ENCODE peak calls at places on chromosomes 11 and 22, in six cellular contexts. One of them, this sample, is unnamed. For H3K27me3, the result is how much of the 10 kb centered on the place peaks cover.

GRCh38 chr11:47714554-47715081 is 551 bp downstream of the AGBL2 start:
- DNase-seq in Panc1: no peak
- DNase-seq in PC-3: no peak
- DNase-seq in aorta: no peak
- DNase-seq in thoracic aorta: no peak
- DNase-seq in CD8-positive, alpha-beta T cell: peak
- DNase-seq in this sample: no peak

GRCh38 chr11:47642099-47642855 is at the start of gene MTCH2:
- DNase-seq in CD8-positive, alpha-beta T cell: peak
- DNase-seq in thoracic aorta: peak
- DNase-seq in PC-3: peak
- DNase-seq in aorta: peak
- DNase-seq in Panc1: peak
- DNase-seq in this sample: peak

GRCh38 chr22:45769569-45770210 is 98.1 kb downstream of the ATXN10 start:
- DNase-seq in CD8-positive, alpha-beta T cell: no peak
- DNase-seq in Panc1: no peak
- DNase-seq in PC-3: no peak
- DNase-seq in aorta: no peak
- DNase-seq in thoracic aorta: no peak
- DNase-seq in this sample: no peak

GRCh38 chr11:14644396-14645246 is 1.0 kb downstream of the PDE3B start:
- DNase-seq in PC-3: no peak
- DNase-seq in CD8-positive, alpha-beta T cell: peak
- DNase-seq in aorta: peak
- DNase-seq in thoracic aorta: no peak
- DNase-seq in Panc1: no peak
- DNase-seq in this sample: peak

GRCh38 chr11:118263694-118264567 is at the start of gene MPZL2:
- DNase-seq in PC-3: peak
- DNase-seq in thoracic aorta: no peak
- DNase-seq in aorta: no peak
- DNase-seq in Panc1: no peak
- DNase-seq in CD8-positive, alpha-beta T cell: peak
- DNase-seq in this sample: no peak

GRCh38 chr11:75968021-75968685 is 153.1 kb downstream of the UVRAG start:
- DNase-seq in aorta: no peak
- DNase-seq in CD8-positive, alpha-beta T cell: no peak
- DNase-seq in Panc1: no peak
- DNase-seq in thoracic aorta: no peak
- DNase-seq in PC-3: peak
- DNase-seq in this sample: no peak

GRCh38 chr11:128210148-128210940 is 377.0 kb downstream of the ETS1 start:
- DNase-seq in thoracic aorta: peak
- DNase-seq in PC-3: peak
- DNase-seq in aorta: no peak
- DNase-seq in Panc1: peak
- DNase-seq in CD8-positive, alpha-beta T cell: no peak
- DNase-seq in this sample: no peak

GRCh38 chr11:103488021-103488420 is 378.8 kb downstream of the DYNC2H1 start:
- DNase-seq in aorta: no peak
- DNase-seq in thoracic aorta: no peak
- DNase-seq in CD8-positive, alpha-beta T cell: no peak
- DNase-seq in Panc1: no peak
- DNase-seq in PC-3: peak
- DNase-seq in this sample: no peak

GRCh38 chr11:84056696-84057095 is 770.5 kb upstream of the CCDC90B start:
- DNase-seq in Panc1: no peak
- DNase-seq in PC-3: peak
- DNase-seq in thoracic aorta: no peak
- DNase-seq in CD8-positive, alpha-beta T cell: no peak
- DNase-seq in aorta: no peak
- DNase-seq in this sample: no peak

GRCh38 chr11:47215366-47215925 is 672 bp downstream of the DDB2 start:
- DNase-seq in Panc1: no peak
- DNase-seq in thoracic aorta: no peak
- DNase-seq in PC-3: peak
- DNase-seq in aorta: no peak
- DNase-seq in CD8-positive, alpha-beta T cell: no peak
- DNase-seq in this sample: no peak

GRCh38 chr11:9525116-9525515 is 48.4 kb upstream of the WEE1 start:
- DNase-seq in thoracic aorta: no peak
- DNase-seq in PC-3: no peak
- DNase-seq in Panc1: no peak
- DNase-seq in aorta: no peak
- DNase-seq in CD8-positive, alpha-beta T cell: no peak
- DNase-seq in this sample: no peak

GRCh38 chr11:129813216-129813791 is 2.3 kb upstream of the TMEM45B start:
- DNase-seq in thoracic aorta: no peak
- DNase-seq in CD8-positive, alpha-beta T cell: no peak
- DNase-seq in Panc1: no peak
- DNase-seq in PC-3: no peak
- DNase-seq in aorta: no peak
- DNase-seq in this sample: no peak

GRCh38 chr11:72625746-72626636 is 48.2 kb downstream of the PDE2A start:
- DNase-seq in PC-3: no peak
- DNase-seq in CD8-positive, alpha-beta T cell: no peak
- DNase-seq in Panc1: no peak
- DNase-seq in aorta: no peak
- DNase-seq in thoracic aorta: no peak
- DNase-seq in this sample: no peak

GRCh38 chr22:44646668-44647067 is 55.3 kb upstream of the PRR5 start:
- DNase-seq in PC-3: no peak
- DNase-seq in thoracic aorta: no peak
- DNase-seq in aorta: no peak
- DNase-seq in CD8-positive, alpha-beta T cell: no peak
- DNase-seq in Panc1: no peak
- DNase-seq in this sample: no peak

GRCh38 chr22:46085831-46086576 is 64.3 kb upstream of the PPARA start:
- DNase-seq in CD8-positive, alpha-beta T cell: no peak
- DNase-seq in Panc1: no peak
- DNase-seq in thoracic aorta: no peak
- DNase-seq in aorta: peak
- DNase-seq in PC-3: peak
- DNase-seq in this sample: no peak

GRCh38 chr11:101944896-101945295 is 28.6 kb upstream of the ANGPTL5 start:
- DNase-seq in CD8-positive, alpha-beta T cell: no peak
- DNase-seq in thoracic aorta: no peak
- DNase-seq in Panc1: no peak
- DNase-seq in aorta: no peak
- DNase-seq in PC-3: no peak
- DNase-seq in this sample: no peak

GRCh38 chr11:2760196-2760871 is 60.5 kb upstream of the KCNQ1OT1 start:
- DNase-seq in CD8-positive, alpha-beta T cell: peak
- DNase-seq in aorta: peak
- DNase-seq in PC-3: no peak
- DNase-seq in thoracic aorta: no peak
- DNase-seq in Panc1: no peak
- DNase-seq in this sample: no peak

GRCh38 chr11:120778692-120779490 is 245.0 kb upstream of the TBCEL start:
- DNase-seq in PC-3: no peak
- DNase-seq in Panc1: no peak
- DNase-seq in thoracic aorta: no peak
- DNase-seq in CD8-positive, alpha-beta T cell: no peak
- DNase-seq in aorta: no peak
- DNase-seq in this sample: no peak
- H3K27ac ChIP-seq in PC-3: no peak
- H3K27ac ChIP-seq in Panc1: no peak
- H3K27ac ChIP-seq in thoracic aorta: no peak
- H3K27ac ChIP-seq in CD8-positive, alpha-beta T cell: no peak
- H3K27ac ChIP-seq in aorta: no peak
- H3K27ac ChIP-seq in this sample: no peak

GRCh38 chr22:39698106-39698505 is 127.6 kb downstream of the CACNA1I start:
- DNase-seq in Panc1: no peak
- DNase-seq in PC-3: no peak
- DNase-seq in CD8-positive, alpha-beta T cell: no peak
- DNase-seq in thoracic aorta: no peak
- DNase-seq in aorta: no peak
- DNase-seq in this sample: no peak
- H3K27me3 ChIP-seq in Panc1: under half
- H3K27me3 ChIP-seq in PC-3: under half
- H3K27me3 ChIP-seq in CD8-positive, alpha-beta T cell: under half
- H3K27me3 ChIP-seq in thoracic aorta: under half
- H3K27me3 ChIP-seq in aorta: under half
- H3K27me3 ChIP-seq in this sample: under half

DNA sequence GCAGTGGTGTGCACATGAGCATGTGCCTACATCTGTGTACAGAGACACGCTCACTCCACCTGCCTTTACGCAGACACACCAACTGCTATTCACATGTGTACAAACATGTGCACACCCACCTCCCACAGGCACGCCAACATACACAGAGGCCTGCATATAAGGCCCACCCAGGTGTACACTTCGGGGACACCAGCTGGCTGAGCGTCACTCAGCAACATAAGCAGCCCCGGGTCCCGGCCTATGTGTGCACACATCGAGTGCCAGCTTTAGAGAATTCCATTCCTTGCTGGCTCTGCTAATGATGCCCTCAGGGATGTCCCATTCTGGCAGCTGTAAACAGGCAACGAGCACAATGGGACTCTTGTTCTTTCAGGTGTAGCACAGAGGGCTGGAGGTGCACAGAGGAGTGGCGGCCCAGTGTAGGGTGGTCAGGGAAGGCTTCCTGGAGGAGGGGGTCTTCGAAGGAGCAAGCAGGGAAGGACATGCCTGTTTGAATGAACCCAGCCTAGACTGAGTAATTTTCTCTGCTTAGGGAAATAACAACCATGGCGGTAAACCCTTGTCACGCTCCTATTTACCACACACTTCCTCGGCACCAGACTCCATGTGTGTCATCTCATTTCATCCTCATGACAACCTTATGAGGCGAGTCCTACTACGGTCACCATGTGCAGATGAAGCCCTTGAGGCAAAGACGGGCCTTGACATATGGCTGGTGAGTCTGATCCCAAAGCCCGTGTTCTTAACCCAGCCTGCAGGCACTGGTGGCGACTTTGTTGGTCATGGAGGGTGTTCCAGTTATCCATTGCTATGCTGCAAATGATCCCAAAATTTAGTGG is 35.1 kb downstream of the RPL3 start:
- DNase-seq in aorta: no peak
- DNase-seq in CD8-positive, alpha-beta T cell: no peak
- DNase-seq in PC-3: peak
- DNase-seq in thoracic aorta: no peak
- DNase-seq in Panc1: no peak
- DNase-seq in this sample: no peak
- H3K27ac ChIP-seq in aorta: no peak
- H3K27ac ChIP-seq in CD8-positive, alpha-beta T cell: no peak
- H3K27ac ChIP-seq in PC-3: no peak
- H3K27ac ChIP-seq in thoracic aorta: no peak
- H3K27ac ChIP-seq in Panc1: peak
- H3K27ac ChIP-seq in this sample: no peak

GRCh38 chr22:49100316-49100715 is 727.4 kb downstream of the BRD1 start:
- DNase-seq in aorta: peak
- DNase-seq in Panc1: no peak
- DNase-seq in CD8-positive, alpha-beta T cell: no peak
- DNase-seq in thoracic aorta: no peak
- DNase-seq in PC-3: no peak
- DNase-seq in this sample: no peak
- H3K27me3 ChIP-seq in aorta: under half
- H3K27me3 ChIP-seq in Panc1: under half
- H3K27me3 ChIP-seq in CD8-positive, alpha-beta T cell: under half
- H3K27me3 ChIP-seq in thoracic aorta: under half
- H3K27me3 ChIP-seq in PC-3: under half
- H3K27me3 ChIP-seq in this sample: under half

DNA sequence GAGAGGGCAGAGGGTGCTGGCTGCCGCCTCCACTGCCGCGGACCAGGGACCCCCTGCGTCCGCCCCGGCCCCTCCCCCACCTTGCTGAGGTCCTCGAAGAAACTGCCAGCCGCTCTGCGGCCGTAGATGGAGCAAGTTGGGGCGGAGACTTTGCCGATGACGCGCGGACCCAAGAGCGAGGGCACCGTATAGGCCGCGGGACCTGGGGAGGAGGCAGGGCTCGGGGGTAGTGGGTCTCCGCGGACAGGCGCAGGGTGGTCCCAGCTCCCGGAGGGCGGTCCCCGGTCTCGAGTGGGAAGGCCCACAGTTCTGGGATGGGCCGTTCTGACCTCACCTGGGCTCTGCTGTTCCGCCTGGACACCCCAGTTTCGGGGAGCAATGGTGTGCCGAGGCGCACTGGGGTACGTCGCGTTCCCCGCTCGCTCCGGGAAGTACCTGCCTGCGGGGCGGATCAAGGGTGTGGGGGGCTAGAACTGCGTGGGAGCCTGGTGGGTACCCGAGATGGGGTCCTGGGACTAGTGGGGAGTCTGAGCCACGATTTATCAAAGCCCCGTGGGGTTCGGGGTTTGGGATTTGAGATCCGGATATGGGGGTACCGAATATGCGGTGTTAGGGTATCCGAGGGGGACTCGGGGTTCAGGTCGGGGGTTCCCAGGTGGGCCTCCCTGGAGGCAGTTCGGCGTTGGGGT is 1.2 kb upstream of the TYMP start:
- DNase-seq in CD8-positive, alpha-beta T cell: peak
- DNase-seq in Panc1: no peak
- DNase-seq in PC-3: peak
- DNase-seq in aorta: peak
- DNase-seq in thoracic aorta: no peak
- DNase-seq in this sample: no peak
- H3K27ac ChIP-seq in CD8-positive, alpha-beta T cell: peak
- H3K27ac ChIP-seq in Panc1: peak
- H3K27ac ChIP-seq in PC-3: peak
- H3K27ac ChIP-seq in aorta: no peak
- H3K27ac ChIP-seq in thoracic aorta: peak
- H3K27ac ChIP-seq in this sample: no peak

GRCh38 chr11:64032050-64032449 is 3.7 kb upstream of the FLRT1 start:
- DNase-seq in aorta: no peak
- DNase-seq in thoracic aorta: no peak
- DNase-seq in CD8-positive, alpha-beta T cell: no peak
- DNase-seq in Panc1: no peak
- DNase-seq in PC-3: peak
- DNase-seq in this sample: no peak
- H3K27me3 ChIP-seq in aorta: under half
- H3K27me3 ChIP-seq in thoracic aorta: under half
- H3K27me3 ChIP-seq in CD8-positive, alpha-beta T cell: under half
- H3K27me3 ChIP-seq in Panc1: under half
- H3K27me3 ChIP-seq in PC-3: under half
- H3K27me3 ChIP-seq in this sample: under half